ENCODE peak calls at places on chromosomes 12 and 14, in six cellular contexts. S is MM.1S; Z is glutamatergic neuron; U is amniotic stem cell; O is stimulated activated CD8-positive, alpha-beta memory T cell treated with anti-CD3 and anti-CD28 coated beads, Interleukin-12 subunit alpha, Interleukin-12 subunit beta, amount 100 ng/mL, for 1 hour; X is HS-5. M is an unnamed sample.

GRCh38 chr14:105173901-105174894 is 5.6 kb upstream of the JAG2 start:
- DNase-seq in S (no peak), Z (no peak), X (no peak), O (peak), U (no peak), M (no peak)

GRCh38 chr14:94322648-94323570 is at the start of gene SERPINA6:
- DNase-seq in U (no peak), X (no peak), O (no peak), S (no peak), Z (no peak), M (no peak)

GRCh38 chr14:75418779-75419768 is 8.7 kb upstream of the JDP2 start:
- DNase-seq in S (no peak), U (no peak), X (no peak), O (no peak), Z (no peak), M (peak)

GRCh38 chr12:96571101-96571862 is 81.9 kb downstream of the CFAP54 start:
- DNase-seq in X (peak), U (no peak), Z (no peak), O (no peak), S (peak), M (no peak)

GRCh38 chr12:116490481-116490880 is 68.7 kb upstream of the MAP1LC3B2 start:
- DNase-seq in X (no peak), O (no peak), Z (no peak), U (no peak), S (no peak), M (no peak)

GRCh38 chr12:132614861-132615578 is 3.6 kb upstream of the P2RX2 start:
- DNase-seq in U (peak), Z (peak), X (peak), O (peak), S (peak), M (peak)

GRCh38 chr14:40122978-40123648 is 690.9 kb upstream of the FBXO33 start:
- DNase-seq in O (no peak), S (no peak), X (no peak), Z (no peak), U (no peak), M (no peak)

GRCh38 chr14:51719970-51720369 is 68.3 kb downstream of the FRMD6 start:
- DNase-seq in U (no peak), Z (no peak), S (no peak), O (no peak), X (no peak), M (no peak)

GRCh38 chr14:102907303-102907844 is 15.1 kb upstream of the AMN start:
- DNase-seq in U (no peak), X (no peak), Z (no peak), S (no peak), O (no peak), M (no peak)

GRCh38 chr12:131530427-131530826 is 180.5 kb upstream of the SFSWAP start:
- DNase-seq in X (no peak), Z (no peak), S (no peak), U (no peak), O (no peak), M (peak)

GRCh38 chr14:35847636-35848035 is 21.5 kb downstream of the BRMS1L start:
- DNase-seq in U (no peak), X (no peak), O (no peak), S (no peak), Z (no peak), M (no peak)

GRCh38 chr12:68612675-68613074 is 2.0 kb downstream of the RAP1B start:
- DNase-seq in U (no peak), S (peak), Z (no peak), X (no peak), O (no peak), M (no peak)

GRCh38 chr12:80442426-80443222 is 1.4 kb upstream of the PTPRQ start:
- DNase-seq in O (no peak), U (no peak), X (no peak), Z (no peak), S (no peak), M (no peak)

M was measured in ecto neural progenitor cell.